ENCODE peak calls at places on chromosomes 4 and X, in ten cellular contexts. U is fibroblast of mammary gland; E is brain microvascular endothelial cell; A is Peyer's patch; H is activated gamma-delta T cell treated with anti-CD3 and anti-CD28 coated beads, Interleukin-2, amount 50 U/mL, for 16 hours; T is RWPE1; G is mucosa of descending colon; R is T-helper 2 cell; L is foreskin fibroblast; Y is NCI-H1092. N is an unnamed sample.

GRCh38 chr4:39627413-39627812 is 11.3 kb downstream of the SMIM14 start:
- DNase-seq in U (no peak), G (no peak), Y (no peak), L (no peak), E (no peak), T (no peak), H (no peak), R (no peak), A (no peak), N (no peak)

GRCh38 chr4:87243426-87244053 is 23.1 kb upstream of the KLHL8 start:
- DNase-seq in E (no peak), T (no peak), R (no peak), G (no peak), U (peak; percentile 22), H (no peak), A (no peak), L (no peak), Y (no peak), N (no peak)

GRCh38 chrX:7640392-7640791 is 202.6 kb upstream of the VCX start:
- DNase-seq in G (no peak), L (no peak), A (no peak), Y (no peak), U (no peak), T (no peak), R (no peak), E (no peak), H (no peak), N (no peak)

GRCh38 chr4:168183717-168184571 is 91.6 kb downstream of the ANXA10 start:
- DNase-seq in E (no peak), Y (peak; percentile 31), L (peak; percentile 71), T (peak; percentile 28), G (no peak), A (no peak), H (no peak), U (peak; percentile 51), R (no peak), N (peak; percentile 54)

GRCh38 chrX:149846789-149847188 is 34.2 kb upstream of the MAGEA8 start:
- DNase-seq in H (no peak), U (no peak), E (no peak), Y (no peak), G (no peak), A (no peak), T (no peak), R (no peak), L (no peak), N (no peak)

GRCh38 chr4:83535520-83535944 is 376 bp upstream of the GPAT3 start:
- DNase-seq in Y (no peak), L (peak; percentile 81), T (peak; percentile 53), A (no peak), R (peak; percentile 17), G (peak; percentile 80), H (no peak), E (peak; percentile 50), U (peak; percentile 87), N (peak; percentile 43)

GRCh38 chr4:74284074-74284473 is 24.2 kb upstream of the EPGN start:
- DNase-seq in H (no peak), R (no peak), E (no peak), G (no peak), T (peak; percentile 10), U (peak; percentile 35), Y (no peak), L (peak; percentile 64), A (no peak), N (peak; percentile 47)

GRCh38 chr4:141023051-141023450 is 110.2 kb downstream of the RNF150 start:
- DNase-seq in R (no peak), G (no peak), U (no peak), H (no peak), Y (no peak), E (no peak), T (no peak), A (no peak), L (no peak), N (no peak)

GRCh38 chr4:56995525-56995924 is 16.8 kb downstream of the POLR2B start:
- DNase-seq in G (no peak), T (no peak), A (no peak), L (peak; percentile 93), Y (peak; percentile 47), R (no peak), E (peak; percentile 76), U (peak; percentile 97), H (no peak), N (no peak)

GRCh38 chrX:107684956-107685385 is 56.7 kb downstream of the PRPS1 start:
- DNase-seq in H (no peak), E (peak; percentile 30), T (peak; percentile 67), A (peak; percentile 38), Y (no peak), R (no peak), U (peak; percentile 87), L (peak; percentile 52), G (peak; percentile 85), N (peak; percentile 90)

GRCh38 chrX:135484636-135485289 is 35.7 kb upstream of the INTS6L start:
- DNase-seq in G (no peak), R (no peak), U (peak; percentile 51), T (peak; percentile 11), H (no peak), A (no peak), E (peak; percentile 33), L (peak; percentile 61), Y (peak; percentile 5), N (peak; percentile 46)

GRCh38 chr4:69860007-69860406 is at the start of gene SULT1E1:
- DNase-seq in U (peak; percentile 70), H (no peak), L (peak; percentile 7), R (no peak), T (peak; percentile 91), A (no peak), G (no peak), E (peak; percentile 75), Y (no peak), N (peak; percentile 97)